ENCODE peak calls at places on chromosomes 2 and 18, in five cellular contexts. H, R, V, I and D are unnamed samples.

GRCh38 chr2:209970711-209971110 is 31.7 kb upstream of the RPE start:
- DNase-seq in H (no peak), R (no peak), V (no peak), I (no peak), D (no peak)

GRCh38 chr18:34780856-34781255 is 70.8 kb downstream of the DTNA start:
- DNase-seq in H (no peak), R (no peak), V (no peak), I (no peak), D (no peak)

GRCh38 chr18:76495435-76496199 is 575 bp upstream of the ZNF516 start:
- DNase-seq in H (peak), R (no peak), V (no peak), I (peak), D (peak)

GRCh38 chr2:190165491-190165890 is 103.0 kb upstream of the MSTN start:
- DNase-seq in H (no peak), R (no peak), V (no peak), I (no peak), D (no peak)

GRCh38 chr2:241844066-241844728 is 14.5 kb downstream of the PDCD1 start:
- DNase-seq in H (peak), R (peak), V (peak), I (no peak), D (peak)

GRCh38 chr2:101958071-101958470 is 33.7 kb upstream of the IL1R2 start:
- DNase-seq in H (peak), R (no peak), V (peak), I (no peak), D (no peak)

GRCh38 chr2:72827999-72828646 is 2.3 kb upstream of the EXOC6B start:
- DNase-seq in H (no peak), R (no peak), V (peak), I (peak), D (no peak)

GRCh38 chr18:28043631-28044030 is 133.3 kb downstream of the CDH2 start:
- DNase-seq in H (no peak), R (no peak), V (no peak), I (no peak), D (no peak)

GRCh38 chr2:107808986-107809385 is 17.7 kb upstream of the RGPD4 start:
- DNase-seq in H (no peak), R (peak), V (peak), I (peak), D (no peak)

GRCh38 chr2:131034122-131035051 is 58.9 kb downstream of the FAM168B start:
- DNase-seq in H (no peak), R (no peak), V (no peak), I (no peak), D (peak)

GRCh38 chr2:240479111-240479501 is 43.6 kb downstream of the GPC1 start:
- DNase-seq in H (no peak), R (no peak), V (no peak), I (no peak), D (no peak)

GRCh38 chr18:12287131-12287681 is 20.8 kb upstream of the TUBB6 start:
- DNase-seq in H (no peak), R (no peak), V (no peak), I (no peak), D (no peak)

GRCh38 chr2:226424971-226425370 is 374.6 kb downstream of the IRS1 start:
- DNase-seq in H (no peak), R (no peak), V (peak), I (no peak), D (no peak)

GRCh38 chr2:229027353-229028115 is 243.6 kb downstream of the PID1 start:
- DNase-seq in H (no peak), R (no peak), V (no peak), I (no peak), D (no peak)

GRCh38 chr2:163551974-163552373 is 183.8 kb downstream of the FIGN start:
- DNase-seq in H (no peak), R (no peak), V (peak), I (peak), D (no peak)

GRCh38 chr2:1653137-1653789 is 91.1 kb downstream of the PXDN start:
- DNase-seq in H (no peak), R (no peak), V (peak), I (peak), D (peak)

GRCh38 chr18:79785831-79786230 is 11.9 kb upstream of the KCNG2 start:
- DNase-seq in H (no peak), R (no peak), V (no peak), I (no peak), D (no peak)

GRCh38 chr2:120580709-120581108 is 155.0 kb upstream of the GLI2 start:
- DNase-seq in H (no peak), R (no peak), V (no peak), I (no peak), D (no peak)

GRCh38 chr2:187329586-187329985 is 118.5 kb downstream of the CALCRL start:
- DNase-seq in H (no peak), R (no peak), V (no peak), I (no peak), D (no peak)

DNA sequence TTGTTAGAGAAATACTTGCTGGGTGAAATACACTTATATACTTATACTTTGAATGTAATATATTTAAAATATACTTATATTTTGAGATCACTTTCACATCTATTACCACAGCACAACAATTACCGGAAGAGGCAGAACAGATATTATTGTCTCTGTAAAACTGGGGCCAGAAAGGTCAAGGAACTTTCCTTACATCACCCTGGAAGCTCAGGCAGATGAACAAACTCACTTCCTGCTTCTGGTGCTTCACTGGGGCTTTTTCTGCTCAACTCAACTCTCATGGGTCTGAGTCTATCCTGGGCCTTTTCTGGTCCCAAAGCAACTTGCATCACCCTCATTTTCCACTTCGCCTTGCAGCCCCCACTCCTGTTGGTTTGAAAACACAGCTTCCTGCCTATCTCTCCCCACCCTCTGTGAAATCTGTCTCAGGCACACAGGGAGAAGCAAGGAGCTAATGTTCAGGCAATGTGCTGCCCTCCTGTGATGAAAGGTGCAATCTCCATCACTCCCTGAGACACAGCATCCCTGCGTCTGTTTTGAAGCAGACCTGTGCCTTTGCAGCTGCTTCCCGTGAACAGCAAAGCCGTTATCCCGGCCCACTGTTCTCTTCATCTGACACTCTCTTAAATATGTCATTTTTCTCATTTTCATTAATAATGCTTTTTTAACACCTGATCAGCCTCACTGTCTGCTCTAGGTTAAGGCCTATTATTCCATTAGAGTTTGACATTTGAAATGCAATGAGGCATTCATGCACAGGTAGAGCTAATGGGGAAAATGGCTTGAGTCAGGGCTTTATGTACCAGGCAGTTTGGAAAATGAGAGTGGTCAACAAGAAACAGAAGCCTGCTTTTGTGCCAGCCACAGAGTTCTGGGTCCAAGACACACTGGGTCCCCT is 251.9 kb upstream of the CHAC2 start:
- DNase-seq in H (no peak), R (no peak), V (peak), I (no peak), D (peak)
- TF ChIP-seq CTCF in H (no peak), R (no peak), V (peak), I (peak), D (peak)

DNA sequence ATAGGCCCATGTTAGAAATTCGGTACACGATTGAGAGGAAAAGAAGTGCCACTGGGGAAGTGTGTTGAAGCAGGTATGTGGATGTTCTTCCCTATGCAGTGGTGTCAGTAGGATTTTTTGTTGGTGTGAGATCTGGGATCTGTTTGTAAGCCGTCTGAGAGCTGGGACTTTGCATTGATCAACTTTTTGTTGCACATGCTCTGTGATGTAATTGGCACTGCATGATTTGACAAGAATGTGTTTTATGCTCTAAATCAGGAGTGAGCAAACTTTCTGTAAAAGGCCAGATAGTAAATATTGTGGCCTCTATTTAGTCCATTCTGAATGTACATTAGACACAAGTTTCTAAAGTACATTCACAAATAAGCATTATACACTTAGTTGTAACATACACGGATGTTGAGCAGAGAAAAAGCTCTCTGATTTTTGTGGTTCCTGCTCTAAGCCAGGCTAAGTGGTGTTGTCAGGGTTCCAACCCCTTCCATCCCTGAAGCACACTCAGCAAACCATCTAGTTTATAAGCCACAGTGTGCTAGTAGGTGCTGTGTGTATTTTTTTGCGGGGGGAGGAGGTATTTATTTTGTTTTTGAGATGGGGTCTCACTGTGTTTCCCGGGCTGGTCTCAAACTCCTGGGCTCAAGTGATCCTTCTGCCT is 235.6 kb downstream of the NEDD4L start:
- DNase-seq in H (no peak), R (no peak), V (no peak), I (no peak), D (no peak)
- H3K27ac ChIP-seq in H (no peak), R (no peak), V (no peak), I (no peak), D (no peak)

GRCh38 chr2:119293254-119293653 is 69.6 kb downstream of the STEAP3 start:
- DNase-seq in H (no peak), R (no peak), V (peak), I (peak), D (no peak)

GRCh38 chr2:119291588-119292167 is 68.0 kb downstream of the STEAP3 start:
- DNase-seq in H (no peak), R (no peak), V (no peak), I (no peak), D (no peak)

GRCh38 chr2:119293900-119294299 is 70.3 kb downstream of the STEAP3 start:
- DNase-seq in H (no peak), R (no peak), V (no peak), I (no peak), D (no peak)

GRCh38 chr2:119290859-119291587 is 67.4 kb downstream of the STEAP3 start:
- DNase-seq in H (no peak), R (peak), V (peak), I (peak), D (peak)

DNA sequence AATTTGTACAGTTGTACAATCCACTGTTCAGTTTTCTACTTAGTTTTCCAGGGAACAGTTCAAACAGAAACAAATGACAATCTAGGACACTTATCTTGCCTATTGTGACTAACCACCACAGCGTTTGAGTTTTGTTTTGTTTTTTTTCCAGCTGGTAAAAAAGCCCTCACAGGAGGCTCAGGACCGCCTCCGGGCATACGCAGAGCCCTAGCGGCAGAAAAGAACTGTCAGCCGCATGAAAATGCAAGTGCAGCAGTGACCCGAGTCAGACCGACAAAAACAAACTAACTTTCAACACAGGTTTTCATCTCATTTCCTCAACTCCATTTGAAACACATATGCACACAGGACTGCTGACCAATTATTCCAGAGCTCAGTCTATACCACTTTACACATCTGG is 68.6 kb downstream of the STEAP3 start:
- DNase-seq in H (no peak), R (no peak), V (peak), I (peak), D (no peak)
- TF ChIP-seq CTCF in H (no peak), R (no peak), V (peak), I (peak), D (peak)

GRCh38 chr2:105886680-105887079 is 142.0 kb downstream of the NCK2 start:
- DNase-seq in H (no peak), R (no peak), V (no peak), I (no peak), D (no peak)

GRCh38 chr2:105887246-105887645 is 142.5 kb downstream of the NCK2 start:
- DNase-seq in H (no peak), R (no peak), V (no peak), I (peak), D (no peak)

GRCh38 chr2:105883911-105884694 is 139.4 kb downstream of the NCK2 start:
- DNase-seq in H (no peak), R (no peak), V (no peak), I (no peak), D (no peak)

GRCh38 chr2:105885456-105885855 is 140.7 kb downstream of the NCK2 start:
- DNase-seq in H (no peak), R (no peak), V (no peak), I (no peak), D (no peak)

DNA sequence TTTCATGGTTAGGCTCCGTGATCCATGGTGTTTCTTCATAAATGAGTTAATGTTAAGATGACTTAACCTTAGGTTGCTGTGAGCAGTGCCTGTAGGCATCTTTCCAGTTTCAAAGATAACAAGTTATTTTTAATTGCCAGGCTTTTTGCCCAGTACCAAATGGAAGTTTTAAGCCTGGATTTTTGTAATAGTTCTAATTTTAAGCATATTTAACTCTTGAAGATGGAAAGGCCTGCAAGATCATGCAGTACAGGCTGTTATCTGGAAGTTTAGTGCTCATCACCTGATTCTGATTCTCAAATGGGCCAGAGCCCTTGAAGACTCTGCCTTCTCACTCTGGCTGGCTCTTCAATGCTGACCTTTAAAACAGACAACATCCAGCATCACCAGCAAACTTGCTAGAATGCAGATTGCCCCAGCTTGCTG is 141.3 kb downstream of the NCK2 start:
- DNase-seq in H (no peak), R (no peak), V (no peak), I (peak), D (no peak)
- H3K27ac ChIP-seq in H (no peak), R (peak), V (no peak), I (no peak), D (peak)

GRCh38 chr2:59787095-59787494 is 766.4 kb downstream of the BCL11A start:
- DNase-seq in H (no peak), R (no peak), V (no peak), I (no peak), D (no peak)

GRCh38 chr2:59786684-59787083 is 766.8 kb downstream of the BCL11A start:
- DNase-seq in H (no peak), R (no peak), V (no peak), I (no peak), D (no peak)

GRCh38 chr2:59790186-59791142 is 763.0 kb downstream of the BCL11A start:
- DNase-seq in H (no peak), R (no peak), V (no peak), I (no peak), D (no peak)

DNA sequence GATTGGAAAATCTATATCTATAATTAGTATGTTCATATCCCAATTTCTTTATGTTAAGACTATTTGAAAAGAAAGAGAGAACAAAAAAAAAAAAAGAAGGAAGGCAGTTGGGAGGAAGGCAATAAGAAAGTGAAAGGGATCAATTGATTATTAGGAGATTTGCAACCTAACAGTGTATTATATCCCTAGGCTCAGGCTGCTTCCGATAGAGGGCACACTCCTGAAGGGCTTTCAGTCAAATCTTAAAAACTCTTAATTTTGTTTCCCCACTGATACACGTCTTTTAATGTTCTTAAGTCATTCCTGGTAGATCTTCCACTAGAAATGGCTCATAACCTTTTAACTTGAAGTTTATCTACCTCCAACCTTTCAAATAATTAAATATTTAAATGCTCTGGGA is 763.9 kb downstream of the BCL11A start:
- DNase-seq in H (no peak), R (no peak), V (peak), I (no peak), D (no peak)
- TF ChIP-seq CTCF in H (no peak), R (no peak), V (peak), I (no peak), D (no peak)